ENCODE peak calls at places on chromosome 16, in five cellular contexts. One of them, this sample, is unnamed.
A peak's percentile ranks its signal among the peaks of the same experiment; 100 is the strongest.

GRCh38 chr16:81523387-81524115 is 78.9 kb downstream of the CMIP start:
- DNase-seq in GM12878: no peak
- DNase-seq in K562: no peak
- DNase-seq in A549: peak; percentile 65
- DNase-seq in HepG2: no peak
- DNase-seq in this sample: no peak

GRCh38 chr16:75599452-75600277 is 23.4 kb downstream of the ADAT1 start:
- DNase-seq in GM12878: no peak
- DNase-seq in K562: no peak
- DNase-seq in A549: no peak
- DNase-seq in HepG2: no peak
- DNase-seq in this sample: no peak

GRCh38 chr16:69114976-69115355 is 9.5 kb downstream of the HAS3 start:
- DNase-seq in GM12878: no peak
- DNase-seq in K562: no peak
- DNase-seq in A549: no peak
- DNase-seq in HepG2: no peak
- DNase-seq in this sample: no peak

GRCh38 chr16:58020628-58021521 is 4.7 kb upstream of the MMP15 start:
- DNase-seq in GM12878: no peak
- DNase-seq in K562: peak; percentile 73
- DNase-seq in A549: peak; percentile 67
- DNase-seq in HepG2: peak; percentile 50
- DNase-seq in this sample: peak; percentile 74

GRCh38 chr16:76125871-76126270 is 151.3 kb upstream of the CNTNAP4 start:
- DNase-seq in GM12878: no peak
- DNase-seq in K562: no peak
- DNase-seq in A549: no peak
- DNase-seq in HepG2: no peak
- DNase-seq in this sample: no peak

GRCh38 chr16:27403601-27403992 is 1.6 kb downstream of the IL21R start:
- DNase-seq in GM12878: no peak
- DNase-seq in K562: no peak
- DNase-seq in A549: no peak
- DNase-seq in HepG2: no peak
- DNase-seq in this sample: no peak

GRCh38 chr16:55401036-55401435 is 77.0 kb downstream of the IRX6 start:
- DNase-seq in GM12878: no peak
- DNase-seq in K562: no peak
- DNase-seq in A549: no peak
- DNase-seq in HepG2: no peak
- DNase-seq in this sample: no peak

GRCh38 chr16:51951668-51952298 is 595.2 kb downstream of the TOX3 start:
- DNase-seq in GM12878: no peak
- DNase-seq in K562: no peak
- DNase-seq in A549: no peak
- DNase-seq in HepG2: no peak
- DNase-seq in this sample: peak; percentile 64

GRCh38 chr16:23403547-23403946 is 49.4 kb downstream of the COG7 start:
- DNase-seq in GM12878: no peak
- DNase-seq in K562: no peak
- DNase-seq in A549: no peak
- DNase-seq in HepG2: no peak
- DNase-seq in this sample: no peak

GRCh38 chr16:67460168-67460567 is 20.8 kb downstream of the ATP6V0D1 start:
- DNase-seq in GM12878: no peak
- DNase-seq in K562: peak; percentile 89
- DNase-seq in A549: no peak
- DNase-seq in HepG2: no peak
- DNase-seq in this sample: no peak

GRCh38 chr16:57134982-57135381 is 42.6 kb downstream of the CPNE2 start:
- DNase-seq in GM12878: no peak
- DNase-seq in K562: no peak
- DNase-seq in A549: no peak
- DNase-seq in HepG2: no peak
- DNase-seq in this sample: no peak

GRCh38 chr16:8626946-8627345 is 5.4 kb downstream of the METTL22 start:
- DNase-seq in GM12878: no peak
- DNase-seq in K562: no peak
- DNase-seq in A549: no peak
- DNase-seq in HepG2: no peak
- DNase-seq in this sample: no peak

GRCh38 chr16:85457366-85457765 is 155.8 kb upstream of the GSE1 start:
- DNase-seq in GM12878: no peak
- DNase-seq in K562: no peak
- DNase-seq in A549: no peak
- DNase-seq in HepG2: no peak
- DNase-seq in this sample: no peak

GRCh38 chr16:10076037-10076436 is 106.2 kb downstream of the GRIN2A start:
- DNase-seq in GM12878: no peak
- DNase-seq in K562: no peak
- DNase-seq in A549: no peak
- DNase-seq in HepG2: peak; percentile 47
- DNase-seq in this sample: no peak

GRCh38 chr16:57277586-57277985 is 6.9 kb downstream of the PLLP start:
- DNase-seq in GM12878: no peak
- DNase-seq in K562: no peak
- DNase-seq in A549: peak; percentile 58
- DNase-seq in HepG2: no peak
- DNase-seq in this sample: no peak

GRCh38 chr16:27759947-27760844 is 210.3 kb downstream of the KATNIP start:
- DNase-seq in GM12878: no peak
- DNase-seq in K562: peak; percentile 52
- DNase-seq in A549: no peak
- DNase-seq in HepG2: no peak
- DNase-seq in this sample: no peak

GRCh38 chr16:87076950-87077749 is 240.0 kb downstream of the C16orf95 start:
- DNase-seq in GM12878: no peak
- DNase-seq in K562: peak; percentile 73
- DNase-seq in A549: peak; percentile 26
- DNase-seq in HepG2: peak; percentile 63
- DNase-seq in this sample: peak; percentile 90

GRCh38 chr16:46907061-46907774 is 23.1 kb downstream of the GPT2 start:
- DNase-seq in GM12878: no peak
- DNase-seq in K562: no peak
- DNase-seq in A549: no peak
- DNase-seq in HepG2: no peak
- DNase-seq in this sample: no peak

GRCh38 chr16:85460983-85461813 is 151.9 kb upstream of the GSE1 start:
- DNase-seq in GM12878: no peak
- DNase-seq in K562: peak; percentile 34
- DNase-seq in A549: peak; percentile 52
- DNase-seq in HepG2: peak; percentile 39
- DNase-seq in this sample: no peak

GRCh38 chr16:27720731-27721547 is 171.0 kb downstream of the KATNIP start:
- DNase-seq in GM12878: no peak
- DNase-seq in K562: no peak
- DNase-seq in A549: no peak
- DNase-seq in HepG2: no peak
- DNase-seq in this sample: no peak

GRCh38 chr16:75233611-75233938 is 14.8 kb downstream of the CTRB1 start:
- DNase-seq in GM12878: no peak
- DNase-seq in K562: no peak
- DNase-seq in A549: no peak
- DNase-seq in HepG2: no peak
- DNase-seq in this sample: no peak

GRCh38 chr16:5678371-5678770 is 580.8 kb upstream of the EEF2KMT start:
- DNase-seq in GM12878: no peak
- DNase-seq in K562: peak; percentile 31
- DNase-seq in A549: no peak
- DNase-seq in HepG2: no peak
- DNase-seq in this sample: peak; percentile 72

GRCh38 chr16:86070511-86070910 is 171.5 kb downstream of the IRF8 start:
- DNase-seq in GM12878: no peak
- DNase-seq in K562: no peak
- DNase-seq in A549: no peak
- DNase-seq in HepG2: no peak
- DNase-seq in this sample: no peak

GRCh38 chr16:57091990-57092785 is at the start of gene CPNE2:
- DNase-seq in GM12878: no peak
- DNase-seq in K562: peak; percentile 72
- DNase-seq in A549: peak; percentile 71
- DNase-seq in HepG2: no peak
- DNase-seq in this sample: peak; percentile 55

GRCh38 chr16:67648088-67648763 is 3.3 kb downstream of the CARMIL2 start:
- DNase-seq in GM12878: no peak
- DNase-seq in K562: no peak
- DNase-seq in A549: no peak
- DNase-seq in HepG2: no peak
- DNase-seq in this sample: peak; percentile 75

GRCh38 chr16:2034695-2035430 is 8.2 kb downstream of the NHERF2 start:
- DNase-seq in GM12878: no peak
- DNase-seq in K562: no peak
- DNase-seq in A549: no peak
- DNase-seq in HepG2: no peak
- DNase-seq in this sample: no peak
- H3K4me1 ChIP-seq in GM12878: no peaks in the 10 kb centered on the region
- H3K4me1 ChIP-seq in K562: peaks cover 87% of the 10 kb centered on the region
- H3K4me1 ChIP-seq in A549: peaks cover 78% of the 10 kb centered on the region
- H3K4me1 ChIP-seq in HepG2: peaks cover 92% of the 10 kb centered on the region
- H3K4me1 ChIP-seq in this sample: no peaks in the 10 kb centered on the region

DNA sequence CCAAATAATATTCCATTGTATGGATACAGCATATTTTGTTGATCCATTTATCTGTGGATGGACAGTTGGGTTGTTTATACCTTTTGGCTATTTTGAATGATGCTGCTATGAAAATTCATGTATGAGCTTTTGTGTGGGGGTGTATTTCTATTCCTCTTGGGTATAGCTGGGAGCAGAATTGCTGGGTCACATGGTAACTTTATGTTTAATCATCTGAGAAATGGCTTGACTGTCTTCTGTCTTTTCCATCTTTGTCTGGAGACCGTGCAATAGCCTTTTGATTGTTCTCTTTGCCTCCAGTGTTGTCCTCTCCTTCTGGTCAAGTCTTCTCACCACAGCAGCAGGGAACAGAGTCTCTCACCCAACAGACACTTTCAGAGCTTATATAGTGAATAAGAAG is 20.5 kb upstream of the MAF start:
- DNase-seq in GM12878: no peak
- DNase-seq in K562: no peak
- DNase-seq in A549: no peak
- DNase-seq in HepG2: no peak
- DNase-seq in this sample: no peak
- TF ChIP-seq JUNB in GM12878: no peak
- TF ChIP-seq JUNB in K562: no peak
- TF ChIP-seq JUNB in A549: no peak
- TF ChIP-seq JUNB in HepG2: no peak
- TF ChIP-seq JUNB in this sample: no peak

GRCh38 chr16:53780051-53780450 is 76.1 kb downstream of the FTO start:
- DNase-seq in GM12878: no peak
- DNase-seq in K562: no peak
- DNase-seq in A549: no peak
- DNase-seq in HepG2: no peak
- DNase-seq in this sample: no peak
- H3K4me1 ChIP-seq in GM12878: no peaks in the 10 kb centered on the region
- H3K4me1 ChIP-seq in K562: no peaks in the 10 kb centered on the region
- H3K4me1 ChIP-seq in A549: peaks cover 81% of the 10 kb centered on the region
- H3K4me1 ChIP-seq in HepG2: peaks cover 56% of the 10 kb centered on the region
- H3K4me1 ChIP-seq in this sample: peaks cover 32% of the 10 kb centered on the region

DNA sequence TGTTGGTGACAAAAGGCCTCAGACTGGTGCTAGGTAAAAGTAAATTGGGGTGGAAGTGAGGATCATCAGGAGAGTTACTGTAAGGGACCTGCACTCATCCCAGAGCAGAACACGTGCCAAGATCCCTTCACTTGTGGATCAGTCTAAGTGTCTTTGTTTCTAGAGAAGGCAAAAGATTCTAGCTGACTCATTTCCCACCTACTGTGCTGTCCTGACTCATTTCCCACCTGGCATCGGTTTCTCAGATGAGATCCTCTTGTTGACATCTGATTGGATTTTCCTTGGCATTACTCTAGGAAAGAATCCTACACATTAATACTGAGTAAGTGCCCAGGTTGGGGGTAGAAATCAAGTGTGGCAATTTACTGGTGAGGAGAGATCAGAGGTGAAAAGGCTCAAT is 136.5 kb upstream of the NUDT7 start:
- DNase-seq in GM12878: no peak
- DNase-seq in K562: no peak
- DNase-seq in A549: peak; percentile 46
- DNase-seq in HepG2: no peak
- DNase-seq in this sample: no peak
- TF ChIP-seq JUNB in GM12878: peak; percentile 13
- TF ChIP-seq JUNB in K562: no peak
- TF ChIP-seq JUNB in A549: peak; percentile 66
- TF ChIP-seq JUNB in HepG2: no peak
- TF ChIP-seq JUNB in this sample: no peak

GRCh38 chr16:50269769-50270509 is 3.6 kb downstream of the ADCY7 start:
- DNase-seq in GM12878: no peak
- DNase-seq in K562: no peak
- DNase-seq in A549: no peak
- DNase-seq in HepG2: no peak
- DNase-seq in this sample: no peak
- H3K4me1 ChIP-seq in GM12878: peaks cover 34% of the 10 kb centered on the region
- H3K4me1 ChIP-seq in K562: peaks cover 91% of the 10 kb centered on the region
- H3K4me1 ChIP-seq in A549: peaks cover 3% of the 10 kb centered on the region
- H3K4me1 ChIP-seq in HepG2: peaks cover 42% of the 10 kb centered on the region
- H3K4me1 ChIP-seq in this sample: peaks cover 7% of the 10 kb centered on the region

DNA sequence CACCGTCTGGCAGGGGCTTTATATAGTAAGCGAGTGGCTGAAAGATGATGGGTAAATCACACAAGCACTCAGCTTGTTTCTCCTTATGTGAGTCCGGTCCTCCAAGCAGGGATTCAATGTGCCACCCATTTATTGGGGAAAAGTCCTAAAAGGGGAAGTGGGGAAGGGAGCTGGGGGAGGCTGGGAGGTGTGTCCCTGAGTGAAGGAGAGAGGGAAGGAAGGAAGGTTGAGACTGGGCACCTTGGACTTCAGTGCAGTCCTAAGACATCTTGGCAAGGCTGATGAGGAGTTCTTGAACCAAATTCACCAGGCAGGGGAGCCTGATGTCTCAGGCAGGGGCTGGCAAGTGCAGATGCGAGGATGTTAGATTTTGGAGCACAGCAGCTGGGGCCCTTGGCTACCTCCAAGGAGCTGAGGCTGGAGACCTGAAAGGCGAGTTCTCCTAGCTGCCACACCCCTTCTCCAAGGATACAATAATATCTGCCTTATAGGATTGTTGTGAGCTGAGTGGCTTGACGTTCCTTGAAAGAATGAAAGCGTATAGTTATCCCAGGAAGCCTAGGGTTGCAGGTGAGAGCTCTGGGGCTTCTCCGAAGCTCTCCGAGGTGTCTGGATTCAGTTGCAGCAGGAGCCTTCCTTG is 23.0 kb upstream of the CYLD start:
- DNase-seq in GM12878: no peak
- DNase-seq in K562: no peak
- DNase-seq in A549: no peak
- DNase-seq in HepG2: no peak
- DNase-seq in this sample: no peak
- TF ChIP-seq JUNB in GM12878: no peak
- TF ChIP-seq JUNB in K562: no peak
- TF ChIP-seq JUNB in A549: no peak
- TF ChIP-seq JUNB in HepG2: no peak
- TF ChIP-seq JUNB in this sample: no peak